ENCODE peak calls at places on chromosomes 12 and 14, in seven cellular contexts. F is IMR-90, S is PC-3, Y is GM23248, R is H1, O is neural progenitor cell, W is A549. H is an unnamed sample.

GRCh38 chr12:13094349-13094748 is 9.1 kb downstream of the GSG1 start:
- DNase-seq in F (peak), S (peak), Y (peak), R (no peak), O (no peak), W (no peak), H (peak)

GRCh38 chr12:3523058-3523457 is 32.1 kb downstream of the PRMT8 start:
- DNase-seq in F (no peak), S (peak), Y (peak), R (peak), O (no peak), W (no peak), H (no peak)

GRCh38 chr12:50276068-50276467 is 7.3 kb downstream of the LIMA1 start:
- DNase-seq in F (no peak), S (no peak), Y (no peak), R (no peak), O (no peak), W (no peak), H (no peak)

GRCh38 chr12:9598363-9598762 is 9.4 kb downstream of the KLRB1 start:
- DNase-seq in F (no peak), S (no peak), Y (no peak), R (no peak), O (no peak), W (no peak), H (no peak)

GRCh38 chr14:65866906-65867305 is 454.4 kb downstream of the FUT8 start:
- DNase-seq in F (no peak), S (no peak), Y (peak), R (no peak), O (no peak), W (no peak), H (no peak)

GRCh38 chr12:10829994-10830393 is 3.8 kb upstream of the TAS2R10 start:
- DNase-seq in F (no peak), S (no peak), Y (peak), R (no peak), O (no peak), W (no peak), H (no peak)

GRCh38 chr14:37246427-37246829 is 48.7 kb downstream of the MIPOL1 start:
- DNase-seq in F (peak), S (peak), Y (peak), R (no peak), O (peak), W (peak), H (peak)

GRCh38 chr12:25053021-25053271 is 104.0 kb upstream of the BCAT1 start:
- DNase-seq in F (no peak), S (no peak), Y (no peak), R (no peak), O (no peak), W (no peak), H (no peak)

GRCh38 chr14:45253754-45254300 is 825 bp upstream of the MIS18BP1 start:
- DNase-seq in F (peak), S (no peak), Y (peak), R (no peak), O (no peak), W (peak), H (no peak)

GRCh38 chr12:95626854-95627253 is 75.6 kb upstream of the USP44 start:
- DNase-seq in F (no peak), S (no peak), Y (no peak), R (no peak), O (peak), W (no peak), H (no peak)

GRCh38 chr12:64450711-64451486 is 1.0 kb upstream of the TBK1 start:
- DNase-seq in F (peak), S (peak), Y (peak), R (no peak), O (peak), W (no peak), H (no peak)

GRCh38 chr12:127459687-127460086 is 807.3 kb upstream of the TMEM132C start:
- DNase-seq in F (no peak), S (no peak), Y (no peak), R (no peak), O (no peak), W (peak), H (no peak)

GRCh38 chr12:26274441-26275312 is 79.3 kb downstream of the SSPN start:
- DNase-seq in F (peak), S (peak), Y (peak), R (no peak), O (peak), W (peak), H (peak)

GRCh38 chr12:117452071-117452470 is 90.6 kb upstream of the NOS1 start:
- DNase-seq in F (no peak), S (no peak), Y (no peak), R (no peak), O (no peak), W (no peak), H (no peak)

GRCh38 chr14:90778468-90779255 is 37.6 kb downstream of the TTC7B start:
- DNase-seq in F (no peak), S (no peak), Y (no peak), R (no peak), O (no peak), W (no peak), H (no peak)
- H3K4me2 ChIP-seq in F (no peak), S (no peak), Y (no peak), R (no peak), O (no peak), W (no peak), H (no peak)

DNA sequence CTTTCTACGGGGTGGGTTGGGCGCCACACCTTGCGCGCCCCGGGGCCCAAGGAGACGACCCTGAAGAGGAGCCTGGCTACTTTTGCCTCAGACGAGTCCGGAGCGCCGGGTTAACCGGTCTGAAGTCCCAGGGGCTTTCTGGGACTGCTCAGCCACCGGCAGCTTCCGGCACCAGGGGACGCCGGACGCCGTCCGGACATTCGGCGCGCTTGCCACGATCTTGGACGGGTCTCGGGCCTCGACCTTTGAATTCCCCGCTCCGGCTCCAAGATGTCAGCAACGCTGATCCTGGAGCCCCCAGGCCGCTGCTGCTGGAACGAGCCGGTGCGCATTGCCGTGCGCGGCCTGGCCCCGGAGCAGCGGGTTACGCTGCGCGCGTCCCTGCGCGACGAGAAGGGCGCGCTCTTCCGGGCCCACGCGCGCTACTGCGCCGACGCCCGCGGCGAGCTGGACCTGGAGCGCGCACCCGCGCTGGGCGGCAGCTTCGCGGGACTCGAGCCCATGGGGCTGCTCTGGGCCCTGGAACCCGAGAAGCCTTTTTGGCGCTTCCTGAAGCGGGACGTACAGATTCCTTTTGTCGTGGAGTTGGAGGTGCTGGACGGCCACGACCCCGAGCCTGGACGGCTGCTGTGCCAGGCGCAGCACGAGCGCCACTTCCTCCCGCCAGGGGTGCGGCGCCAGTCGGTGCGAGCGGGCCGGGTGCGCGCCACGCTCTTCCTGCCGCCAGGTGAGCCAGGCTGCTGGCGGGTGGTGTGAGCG is at the start of gene ACOT4:
- DNase-seq in F (peak), S (peak), Y (peak), R (peak), O (peak), W (peak), H (no peak)
- H3K4me2 ChIP-seq in F (peak), S (peak), Y (peak), R (peak), O (peak), W (peak), H (peak)

GRCh38 chr14:74834682-74835392 is 41.1 kb downstream of the PROX2 start:
- DNase-seq in F (peak), S (no peak), Y (peak), R (no peak), O (no peak), W (no peak), H (no peak)

GRCh38 chr14:74836251-74836957 is 39.5 kb downstream of the PROX2 start:
- DNase-seq in F (peak), S (no peak), Y (peak), R (no peak), O (no peak), W (no peak), H (no peak)

GRCh38 chr14:74838141-74838540 is 37.8 kb downstream of the PROX2 start:
- DNase-seq in F (peak), S (no peak), Y (no peak), R (no peak), O (no peak), W (no peak), H (no peak)

GRCh38 chr14:74840603-74841030 is 35.3 kb downstream of the PROX2 start:
- DNase-seq in F (no peak), S (no peak), Y (no peak), R (no peak), O (no peak), W (no peak), H (no peak)

DNA sequence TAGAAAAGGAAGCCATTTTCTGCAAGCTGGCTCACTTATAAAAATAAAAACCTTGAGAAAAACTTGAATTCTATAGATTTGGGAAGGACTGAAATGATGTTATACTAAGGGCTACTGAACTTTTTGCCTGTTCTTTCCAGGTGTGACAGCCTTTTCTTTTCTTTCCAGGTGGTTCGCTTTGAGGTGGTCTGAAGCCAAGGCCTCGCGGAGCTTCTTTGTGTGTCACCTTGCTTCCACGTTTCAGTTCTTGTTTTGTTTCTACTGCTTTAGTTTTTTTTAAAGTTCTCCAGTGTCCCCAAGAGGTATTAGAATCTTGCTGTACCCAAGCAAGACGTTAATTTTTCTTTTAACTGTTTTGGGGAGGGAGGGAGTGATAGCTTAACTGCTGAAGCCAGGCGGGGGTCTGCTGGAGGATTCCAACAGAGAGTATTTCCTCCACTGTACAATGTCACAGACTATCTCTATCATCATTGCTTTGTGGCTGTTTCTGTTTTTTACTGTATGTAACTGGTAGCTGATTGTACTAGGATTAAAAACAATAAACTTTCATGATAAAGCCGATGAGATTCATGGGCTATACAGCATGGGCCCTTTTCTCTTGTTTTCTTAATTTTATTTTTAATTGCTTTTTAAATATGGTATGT is 40.2 kb downstream of the PROX2 start:
- DNase-seq in F (no peak), S (no peak), Y (no peak), R (no peak), O (no peak), W (no peak), H (no peak)
- H3K4me2 ChIP-seq in F (peak), S (no peak), Y (peak), R (no peak), O (no peak), W (no peak), H (no peak)

GRCh38 chr12:53757095-53757770 is 5.5 kb upstream of the CISTR start:
- DNase-seq in F (peak), S (peak), Y (peak), R (peak), O (peak), W (peak), H (no peak)

GRCh38 chr12:53756300-53757094 is 4.7 kb upstream of the CISTR start:
- DNase-seq in F (no peak), S (no peak), Y (no peak), R (peak), O (peak), W (no peak), H (no peak)

GRCh38 chr12:53754196-53754595 is 2.4 kb upstream of the CISTR start:
- DNase-seq in F (no peak), S (no peak), Y (no peak), R (no peak), O (no peak), W (no peak), H (no peak)

GRCh38 chr12:53754633-53755261 is 3.0 kb upstream of the CISTR start:
- DNase-seq in F (peak), S (peak), Y (no peak), R (no peak), O (no peak), W (no peak), H (no peak)

GRCh38 chr12:53755451-53756290 is 3.9 kb upstream of the CISTR start:
- DNase-seq in F (no peak), S (no peak), Y (no peak), R (peak), O (no peak), W (peak), H (no peak)
- H3K4me2 ChIP-seq in F (no peak), S (peak), Y (no peak), R (peak), O (peak), W (no peak), H (no peak)

DNA sequence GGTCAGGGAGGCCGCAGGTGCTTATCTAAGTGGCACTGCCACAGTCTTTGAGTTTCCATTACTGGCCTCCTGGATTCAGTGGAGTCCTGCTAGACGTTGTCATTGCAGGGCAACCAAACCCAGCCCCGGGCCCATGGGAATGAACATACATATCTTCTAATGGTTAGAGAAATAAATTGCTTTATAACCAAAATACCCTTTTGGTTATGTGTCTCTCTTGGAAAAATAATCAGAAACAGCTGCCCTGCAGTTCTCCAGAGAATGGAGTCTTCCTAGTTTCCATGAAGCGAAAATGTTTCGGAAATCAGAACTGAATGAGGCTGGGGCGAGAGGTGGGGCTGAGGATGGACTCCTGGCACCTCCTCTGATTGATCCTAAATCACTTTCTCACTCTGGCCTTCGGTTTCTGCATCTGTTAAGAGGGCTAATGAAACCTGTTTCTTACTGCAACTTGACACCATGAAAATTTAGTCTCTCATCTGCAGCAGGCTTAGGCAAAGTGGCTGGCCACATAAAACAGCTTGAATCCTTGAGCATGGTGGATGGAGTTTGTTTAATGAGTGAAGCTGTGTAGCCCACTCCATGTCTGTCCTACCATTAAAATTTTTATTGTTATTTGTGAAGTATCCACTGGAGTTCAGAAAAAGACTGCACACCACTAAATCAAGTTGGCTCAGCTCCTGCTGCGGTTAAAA is 198.8 kb downstream of the CACNA1C start:
- DNase-seq in F (peak), S (no peak), Y (no peak), R (no peak), O (no peak), W (no peak), H (no peak)
- H3K4me2 ChIP-seq in F (peak), S (no peak), Y (no peak), R (no peak), O (no peak), W (no peak), H (no peak)

GRCh38 chr12:55682087-55682796 is 25.5 kb downstream of the ITGA7 start:
- DNase-seq in F (no peak), S (no peak), Y (no peak), R (no peak), O (no peak), W (peak), H (no peak)
- H3K4me2 ChIP-seq in F (no peak), S (peak), Y (no peak), R (peak), O (peak), W (peak), H (peak)

GRCh38 chr12:16407332-16407731 is 59.9 kb downstream of the MGST1 start:
- DNase-seq in F (no peak), S (no peak), Y (no peak), R (no peak), O (no peak), W (no peak), H (no peak)
- H3K4me2 ChIP-seq in F (no peak), S (no peak), Y (no peak), R (no peak), O (no peak), W (no peak), H (no peak)